ENCODE peak calls at places on chromosomes 5 and 9, in ten cellular contexts. One of them, this sample, is unnamed.

GRCh38 chr5:59873113-59873512 is 20.4 kb downstream of the PDE4D start:
- DNase-seq in CD8-positive, alpha-beta T cell: no peak
- DNase-seq in uterus: no peak
- DNase-seq in fibroblast of the aortic adventitia: peak
- DNase-seq in left ventricle myocardium inferior: no peak
- DNase-seq in colonic mucosa: no peak
- DNase-seq in fibroblast of pulmonary artery: peak
- DNase-seq in ovary: no peak
- DNase-seq in A549: peak
- DNase-seq in progenitor cell of endocrine pancreas: no peak
- DNase-seq in this sample: no peak

GRCh38 chr9:118183571-118183970 is 479.4 kb downstream of the TLR4 start:
- DNase-seq in fibroblast of pulmonary artery: no peak
- DNase-seq in colonic mucosa: no peak
- DNase-seq in progenitor cell of endocrine pancreas: no peak
- DNase-seq in left ventricle myocardium inferior: no peak
- DNase-seq in CD8-positive, alpha-beta T cell: no peak
- DNase-seq in uterus: no peak
- DNase-seq in ovary: no peak
- DNase-seq in A549: no peak
- DNase-seq in fibroblast of the aortic adventitia: no peak
- DNase-seq in this sample: no peak

GRCh38 chr5:65086234-65086886 is 317.6 kb downstream of the CWC27 start:
- DNase-seq in uterus: no peak
- DNase-seq in left ventricle myocardium inferior: no peak
- DNase-seq in fibroblast of pulmonary artery: no peak
- DNase-seq in A549: no peak
- DNase-seq in fibroblast of the aortic adventitia: no peak
- DNase-seq in progenitor cell of endocrine pancreas: no peak
- DNase-seq in ovary: no peak
- DNase-seq in colonic mucosa: no peak
- DNase-seq in CD8-positive, alpha-beta T cell: no peak
- DNase-seq in this sample: no peak

GRCh38 chr5:127112347-127112864 is 39.1 kb upstream of the C5orf63 start:
- DNase-seq in CD8-positive, alpha-beta T cell: no peak
- DNase-seq in progenitor cell of endocrine pancreas: no peak
- DNase-seq in ovary: no peak
- DNase-seq in A549: no peak
- DNase-seq in fibroblast of the aortic adventitia: peak
- DNase-seq in left ventricle myocardium inferior: no peak
- DNase-seq in colonic mucosa: no peak
- DNase-seq in fibroblast of pulmonary artery: peak
- DNase-seq in uterus: no peak
- DNase-seq in this sample: no peak

GRCh38 chr5:37214550-37214949 is 34.6 kb downstream of the CPLANE1 start:
- DNase-seq in fibroblast of the aortic adventitia: no peak
- DNase-seq in A549: peak
- DNase-seq in CD8-positive, alpha-beta T cell: no peak
- DNase-seq in ovary: no peak
- DNase-seq in colonic mucosa: no peak
- DNase-seq in fibroblast of pulmonary artery: no peak
- DNase-seq in progenitor cell of endocrine pancreas: no peak
- DNase-seq in uterus: no peak
- DNase-seq in left ventricle myocardium inferior: no peak
- DNase-seq in this sample: no peak

GRCh38 chr5:174555726-174556125 is 168.7 kb upstream of the MSX2 start:
- DNase-seq in ovary: no peak
- DNase-seq in left ventricle myocardium inferior: no peak
- DNase-seq in colonic mucosa: no peak
- DNase-seq in progenitor cell of endocrine pancreas: no peak
- DNase-seq in A549: no peak
- DNase-seq in fibroblast of pulmonary artery: no peak
- DNase-seq in CD8-positive, alpha-beta T cell: no peak
- DNase-seq in uterus: no peak
- DNase-seq in fibroblast of the aortic adventitia: no peak
- DNase-seq in this sample: no peak

GRCh38 chr5:410911-411517 is 32.0 kb upstream of the EXOC3 start:
- DNase-seq in left ventricle myocardium inferior: no peak
- DNase-seq in ovary: no peak
- DNase-seq in CD8-positive, alpha-beta T cell: no peak
- DNase-seq in colonic mucosa: no peak
- DNase-seq in uterus: no peak
- DNase-seq in progenitor cell of endocrine pancreas: no peak
- DNase-seq in A549: no peak
- DNase-seq in fibroblast of the aortic adventitia: no peak
- DNase-seq in fibroblast of pulmonary artery: no peak
- DNase-seq in this sample: no peak

GRCh38 chr5:41416336-41416735 is 94.1 kb downstream of the PLCXD3 start:
- DNase-seq in uterus: no peak
- DNase-seq in colonic mucosa: no peak
- DNase-seq in progenitor cell of endocrine pancreas: no peak
- DNase-seq in CD8-positive, alpha-beta T cell: no peak
- DNase-seq in A549: no peak
- DNase-seq in fibroblast of pulmonary artery: no peak
- DNase-seq in left ventricle myocardium inferior: no peak
- DNase-seq in ovary: no peak
- DNase-seq in fibroblast of the aortic adventitia: no peak
- DNase-seq in this sample: no peak

GRCh38 chr9:131030239-131030977 is 21.4 kb downstream of the LAMC3 start:
- DNase-seq in colonic mucosa: no peak
- DNase-seq in fibroblast of pulmonary artery: no peak
- DNase-seq in uterus: no peak
- DNase-seq in progenitor cell of endocrine pancreas: no peak
- DNase-seq in left ventricle myocardium inferior: no peak
- DNase-seq in A549: no peak
- DNase-seq in fibroblast of the aortic adventitia: no peak
- DNase-seq in ovary: no peak
- DNase-seq in CD8-positive, alpha-beta T cell: no peak
- DNase-seq in this sample: no peak

GRCh38 chr9:8628771-8629170 is 829.2 kb upstream of the DMAC1 start:
- DNase-seq in left ventricle myocardium inferior: no peak
- DNase-seq in fibroblast of pulmonary artery: no peak
- DNase-seq in uterus: no peak
- DNase-seq in CD8-positive, alpha-beta T cell: no peak
- DNase-seq in ovary: no peak
- DNase-seq in colonic mucosa: no peak
- DNase-seq in progenitor cell of endocrine pancreas: no peak
- DNase-seq in A549: no peak
- DNase-seq in fibroblast of the aortic adventitia: no peak
- DNase-seq in this sample: no peak

GRCh38 chr5:39202594-39203290 is 16.6 kb downstream of the FYB1 start:
- DNase-seq in A549: no peak
- DNase-seq in uterus: no peak
- DNase-seq in fibroblast of the aortic adventitia: no peak
- DNase-seq in progenitor cell of endocrine pancreas: no peak
- DNase-seq in left ventricle myocardium inferior: no peak
- DNase-seq in fibroblast of pulmonary artery: no peak
- DNase-seq in CD8-positive, alpha-beta T cell: peak
- DNase-seq in colonic mucosa: no peak
- DNase-seq in ovary: no peak
- DNase-seq in this sample: no peak

GRCh38 chr5:1729641-1730486 is 69.8 kb downstream of the MRPL36 start:
- DNase-seq in fibroblast of pulmonary artery: no peak
- DNase-seq in uterus: no peak
- DNase-seq in colonic mucosa: peak
- DNase-seq in CD8-positive, alpha-beta T cell: peak
- DNase-seq in fibroblast of the aortic adventitia: no peak
- DNase-seq in ovary: no peak
- DNase-seq in left ventricle myocardium inferior: no peak
- DNase-seq in A549: no peak
- DNase-seq in progenitor cell of endocrine pancreas: peak
- DNase-seq in this sample: peak

GRCh38 chr9:129240581-129241211 is 62.6 kb upstream of the IER5L start:
- DNase-seq in fibroblast of pulmonary artery: no peak
- DNase-seq in uterus: no peak
- DNase-seq in A549: no peak
- DNase-seq in fibroblast of the aortic adventitia: no peak
- DNase-seq in ovary: peak
- DNase-seq in left ventricle myocardium inferior: peak
- DNase-seq in CD8-positive, alpha-beta T cell: no peak
- DNase-seq in colonic mucosa: no peak
- DNase-seq in progenitor cell of endocrine pancreas: no peak
- DNase-seq in this sample: no peak

GRCh38 chr9:89712285-89712684 is 107.5 kb downstream of the GADD45G start:
- DNase-seq in progenitor cell of endocrine pancreas: no peak
- DNase-seq in CD8-positive, alpha-beta T cell: no peak
- DNase-seq in colonic mucosa: no peak
- DNase-seq in left ventricle myocardium inferior: no peak
- DNase-seq in ovary: no peak
- DNase-seq in uterus: peak
- DNase-seq in A549: no peak
- DNase-seq in fibroblast of pulmonary artery: no peak
- DNase-seq in fibroblast of the aortic adventitia: no peak
- DNase-seq in this sample: no peak

GRCh38 chr9:137029058-137029922 is 1.3 kb upstream of the ABCA2 start:
- DNase-seq in fibroblast of the aortic adventitia: peak
- DNase-seq in left ventricle myocardium inferior: peak
- DNase-seq in fibroblast of pulmonary artery: peak
- DNase-seq in ovary: peak
- DNase-seq in A549: peak
- DNase-seq in uterus: peak
- DNase-seq in progenitor cell of endocrine pancreas: peak
- DNase-seq in colonic mucosa: peak
- DNase-seq in CD8-positive, alpha-beta T cell: peak
- DNase-seq in this sample: peak
- TF ChIP-seq CTCF in fibroblast of the aortic adventitia: peak
- TF ChIP-seq CTCF in left ventricle myocardium inferior: peak
- TF ChIP-seq CTCF in fibroblast of pulmonary artery: peak
- TF ChIP-seq CTCF in ovary: peak
- TF ChIP-seq CTCF in A549: peak
- TF ChIP-seq CTCF in uterus: peak
- TF ChIP-seq CTCF in progenitor cell of endocrine pancreas: peak
- TF ChIP-seq CTCF in colonic mucosa: peak
- TF ChIP-seq CTCF in CD8-positive, alpha-beta T cell: peak
- TF ChIP-seq CTCF in this sample: peak

DNA sequence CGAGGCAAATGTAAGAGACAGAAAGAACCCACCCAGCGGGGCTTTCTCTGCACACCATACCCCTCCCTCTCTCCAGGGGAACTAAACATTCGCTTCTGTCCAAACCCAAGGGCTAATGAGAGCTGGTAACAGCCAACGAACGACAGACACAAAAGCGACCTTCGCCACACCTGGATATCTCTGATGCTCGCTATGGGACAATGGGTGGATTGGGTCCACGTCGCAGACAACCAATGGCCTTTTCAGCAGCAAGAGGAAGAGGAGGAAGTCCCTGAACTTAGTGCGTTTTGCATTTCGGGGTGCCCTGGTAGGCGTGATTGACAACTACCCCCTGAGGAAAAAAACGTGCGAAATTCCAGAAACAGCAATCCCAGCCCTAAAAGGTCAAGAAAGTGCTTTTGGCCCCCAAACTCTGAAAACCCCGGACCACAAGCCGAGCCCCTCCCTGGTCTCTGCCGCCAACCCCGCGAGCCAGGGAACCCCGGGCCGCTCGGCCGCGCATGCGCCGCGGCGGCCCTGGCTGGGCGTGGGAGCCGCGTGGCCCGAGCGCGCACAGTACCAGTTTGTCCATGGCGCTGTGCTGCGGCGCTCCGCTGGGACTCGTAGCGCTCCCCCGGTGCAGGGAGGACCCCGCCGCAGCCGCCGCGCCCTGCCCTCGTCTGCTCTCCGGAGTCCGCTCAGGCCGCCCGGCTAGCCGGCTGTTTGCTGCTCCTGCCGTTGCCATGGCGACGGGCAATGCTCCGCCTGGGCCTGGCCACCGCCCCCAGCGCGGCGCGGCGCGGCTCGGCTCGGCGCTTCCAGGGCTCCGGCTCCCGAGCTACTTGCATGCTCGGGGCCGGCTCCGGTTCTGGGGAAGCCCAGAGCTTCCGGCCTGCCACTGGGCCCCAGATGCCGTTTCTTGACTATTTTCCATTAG is 66.9 kb upstream of the DNAH5 start:
- DNase-seq in fibroblast of pulmonary artery: peak
- DNase-seq in A549: peak
- DNase-seq in progenitor cell of endocrine pancreas: peak
- DNase-seq in ovary: peak
- DNase-seq in uterus: peak
- DNase-seq in fibroblast of the aortic adventitia: peak
- DNase-seq in CD8-positive, alpha-beta T cell: no peak
- DNase-seq in left ventricle myocardium inferior: peak
- DNase-seq in colonic mucosa: peak
- DNase-seq in this sample: peak
- TF ChIP-seq CTCF in fibroblast of pulmonary artery: no peak
- TF ChIP-seq CTCF in A549: no peak
- TF ChIP-seq CTCF in progenitor cell of endocrine pancreas: peak
- TF ChIP-seq CTCF in ovary: no peak
- TF ChIP-seq CTCF in uterus: peak
- TF ChIP-seq CTCF in fibroblast of the aortic adventitia: no peak
- TF ChIP-seq CTCF in CD8-positive, alpha-beta T cell: no peak
- TF ChIP-seq CTCF in left ventricle myocardium inferior: peak
- TF ChIP-seq CTCF in colonic mucosa: no peak
- TF ChIP-seq CTCF in this sample: no peak

DNA sequence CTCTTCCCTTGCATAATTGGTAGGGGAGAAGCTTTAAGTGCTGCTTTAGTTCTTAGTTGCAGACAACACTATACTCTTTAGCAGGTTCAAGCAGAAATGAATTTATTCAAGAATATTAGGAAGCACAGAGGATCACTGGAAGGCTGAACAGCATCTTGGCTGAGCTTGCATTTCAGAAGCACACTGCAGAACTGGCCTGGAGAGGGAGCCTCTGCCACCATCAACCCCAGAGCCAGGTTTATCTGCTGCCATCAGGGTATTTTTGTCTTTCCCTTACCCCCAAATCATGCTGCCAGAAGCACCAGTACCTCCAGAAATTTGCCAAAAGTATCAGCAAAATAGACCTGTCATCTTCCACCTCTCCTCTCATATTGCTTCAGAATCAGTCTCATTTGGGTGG is 440.7 kb downstream of the DMAC1 start:
- DNase-seq in uterus: no peak
- DNase-seq in CD8-positive, alpha-beta T cell: no peak
- DNase-seq in ovary: no peak
- DNase-seq in colonic mucosa: no peak
- DNase-seq in left ventricle myocardium inferior: no peak
- DNase-seq in progenitor cell of endocrine pancreas: no peak
- DNase-seq in A549: no peak
- DNase-seq in fibroblast of the aortic adventitia: no peak
- DNase-seq in fibroblast of pulmonary artery: peak
- DNase-seq in this sample: no peak
- TF ChIP-seq CTCF in uterus: no peak
- TF ChIP-seq CTCF in CD8-positive, alpha-beta T cell: no peak
- TF ChIP-seq CTCF in ovary: no peak
- TF ChIP-seq CTCF in colonic mucosa: no peak
- TF ChIP-seq CTCF in left ventricle myocardium inferior: no peak
- TF ChIP-seq CTCF in progenitor cell of endocrine pancreas: no peak
- TF ChIP-seq CTCF in A549: no peak
- TF ChIP-seq CTCF in fibroblast of the aortic adventitia: no peak
- TF ChIP-seq CTCF in fibroblast of pulmonary artery: peak
- TF ChIP-seq CTCF in this sample: no peak

DNA sequence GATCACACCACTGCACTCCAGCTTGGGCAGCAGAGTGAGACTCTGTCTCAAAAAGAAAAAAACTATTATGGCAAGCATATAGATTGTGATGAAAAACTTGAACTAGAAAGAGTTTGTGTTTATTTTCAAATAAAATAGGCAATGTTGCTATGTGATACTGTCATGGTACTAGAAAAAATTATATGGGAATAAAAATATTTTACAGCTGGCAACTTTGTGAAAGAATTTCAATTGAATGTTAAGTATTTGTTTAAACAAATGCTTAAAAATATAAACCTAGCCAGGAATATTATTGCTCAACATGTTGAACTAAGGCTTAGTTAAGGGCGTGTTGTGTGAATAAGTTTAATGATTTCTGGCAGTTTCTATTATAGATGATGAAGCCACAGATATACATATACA is 31.7 kb downstream of the HSDL2 start:
- DNase-seq in A549: no peak
- DNase-seq in left ventricle myocardium inferior: no peak
- DNase-seq in colonic mucosa: no peak
- DNase-seq in uterus: no peak
- DNase-seq in ovary: no peak
- DNase-seq in CD8-positive, alpha-beta T cell: no peak
- DNase-seq in fibroblast of pulmonary artery: no peak
- DNase-seq in fibroblast of the aortic adventitia: peak
- DNase-seq in progenitor cell of endocrine pancreas: no peak
- DNase-seq in this sample: no peak
- TF ChIP-seq CTCF in A549: no peak
- TF ChIP-seq CTCF in left ventricle myocardium inferior: no peak
- TF ChIP-seq CTCF in colonic mucosa: no peak
- TF ChIP-seq CTCF in uterus: no peak
- TF ChIP-seq CTCF in ovary: no peak
- TF ChIP-seq CTCF in CD8-positive, alpha-beta T cell: no peak
- TF ChIP-seq CTCF in fibroblast of pulmonary artery: no peak
- TF ChIP-seq CTCF in fibroblast of the aortic adventitia: no peak
- TF ChIP-seq CTCF in progenitor cell of endocrine pancreas: no peak
- TF ChIP-seq CTCF in this sample: no peak